ENCODE peak calls at places on chromosomes 3 and 15, in six cellular contexts. One of them, this sample, is unnamed.

GRCh38 chr3:81888822-81889557 is 127.5 kb upstream of the GBE1 start:
- DNase-seq in lung: no peak
- DNase-seq in H1: no peak
- DNase-seq in A549: no peak
- DNase-seq in NB4: no peak
- DNase-seq in breast epithelium: no peak
- DNase-seq in this sample: no peak

GRCh38 chr3:81218023-81218422 is 543.4 kb downstream of the GBE1 start:
- DNase-seq in H1: no peak
- DNase-seq in breast epithelium: no peak
- DNase-seq in lung: no peak
- DNase-seq in A549: peak; percentile 19
- DNase-seq in NB4: peak; percentile 1
- DNase-seq in this sample: no peak

GRCh38 chr15:88484781-88485246 is 17.3 kb downstream of the MRPS11 start:
- DNase-seq in breast epithelium: no peak
- DNase-seq in H1: no peak
- DNase-seq in A549: no peak
- DNase-seq in lung: no peak
- DNase-seq in NB4: peak; percentile 80
- DNase-seq in this sample: no peak

GRCh38 chr15:76147906-76148553 is 88.2 kb downstream of the TMEM266 start:
- DNase-seq in breast epithelium: no peak
- DNase-seq in lung: peak; percentile 47
- DNase-seq in H1: no peak
- DNase-seq in NB4: peak; percentile 67
- DNase-seq in A549: peak; percentile 44
- DNase-seq in this sample: peak; percentile 35

GRCh38 chr3:45574067-45574494 is 20.5 kb upstream of the LIMD1 start:
- DNase-seq in H1: no peak
- DNase-seq in NB4: no peak
- DNase-seq in breast epithelium: no peak
- DNase-seq in A549: no peak
- DNase-seq in lung: no peak
- DNase-seq in this sample: no peak

GRCh38 chr3:51708216-51708845 is 1.5 kb downstream of the GRM2 start:
- DNase-seq in A549: no peak
- DNase-seq in NB4: no peak
- DNase-seq in H1: no peak
- DNase-seq in breast epithelium: no peak
- DNase-seq in lung: no peak
- DNase-seq in this sample: no peak

GRCh38 chr3:30518201-30518864 is 88.1 kb upstream of the TGFBR2 start:
- DNase-seq in A549: peak; percentile 75
- DNase-seq in H1: no peak
- DNase-seq in NB4: no peak
- DNase-seq in breast epithelium: peak; percentile 76
- DNase-seq in lung: peak; percentile 60
- DNase-seq in this sample: no peak

GRCh38 chr3:126957776-126958637 is 24.9 kb upstream of the PLXNA1 start:
- DNase-seq in NB4: no peak
- DNase-seq in H1: no peak
- DNase-seq in lung: no peak
- DNase-seq in breast epithelium: no peak
- DNase-seq in A549: no peak
- DNase-seq in this sample: no peak

GRCh38 chr3:152204218-152204617 is 64.5 kb upstream of the MBNL1 start:
- DNase-seq in NB4: peak; percentile 40
- DNase-seq in A549: no peak
- DNase-seq in H1: no peak
- DNase-seq in lung: no peak
- DNase-seq in breast epithelium: no peak
- DNase-seq in this sample: no peak

GRCh38 chr15:32651229-32651837 is 9.8 kb downstream of the SCG5 start:
- DNase-seq in NB4: peak; percentile 61
- DNase-seq in breast epithelium: no peak
- DNase-seq in lung: peak; percentile 56
- DNase-seq in H1: no peak
- DNase-seq in A549: peak; percentile 76
- DNase-seq in this sample: peak; percentile 63

GRCh38 chr3:189787191-189787590 is 156.0 kb downstream of the TP63 start:
- DNase-seq in breast epithelium: no peak
- DNase-seq in A549: no peak
- DNase-seq in NB4: no peak
- DNase-seq in lung: no peak
- DNase-seq in H1: no peak
- DNase-seq in this sample: no peak

GRCh38 chr3:196941846-196942225 is 492 bp downstream of the NCBP2 start:
- DNase-seq in A549: no peak
- DNase-seq in H1: no peak
- DNase-seq in NB4: peak; percentile 80
- DNase-seq in breast epithelium: peak; percentile 41
- DNase-seq in lung: peak; percentile 49
- DNase-seq in this sample: peak; percentile 23

GRCh38 chr15:101528108-101528916 is 38.8 kb upstream of the PCSK6 start:
- DNase-seq in A549: peak; percentile 63
- DNase-seq in lung: peak; percentile 37
- DNase-seq in H1: no peak
- DNase-seq in breast epithelium: peak; percentile 15
- DNase-seq in NB4: peak; percentile 90
- DNase-seq in this sample: no peak

GRCh38 chr15:35925634-35926380 is 379.8 kb upstream of the DPH6 start:
- DNase-seq in A549: no peak
- DNase-seq in NB4: no peak
- DNase-seq in breast epithelium: no peak
- DNase-seq in lung: no peak
- DNase-seq in H1: no peak
- DNase-seq in this sample: no peak

GRCh38 chr3:57043518-57043917 is 16.9 kb upstream of the SPATA12 start:
- DNase-seq in NB4: no peak
- DNase-seq in A549: no peak
- DNase-seq in lung: no peak
- DNase-seq in H1: no peak
- DNase-seq in breast epithelium: no peak
- DNase-seq in this sample: no peak

GRCh38 chr3:152287898-152288576 is 19.3 kb downstream of the MBNL1 start:
- DNase-seq in A549: no peak
- DNase-seq in H1: no peak
- DNase-seq in breast epithelium: no peak
- DNase-seq in lung: no peak
- DNase-seq in NB4: no peak
- DNase-seq in this sample: no peak

GRCh38 chr15:62248277-62248974 is 83.3 kb upstream of the C2CD4B start:
- DNase-seq in NB4: no peak
- DNase-seq in H1: no peak
- DNase-seq in A549: no peak
- DNase-seq in lung: no peak
- DNase-seq in breast epithelium: no peak
- DNase-seq in this sample: no peak

GRCh38 chr3:111862415-111862814 is 3.4 kb downstream of the PHLDB2 start:
- DNase-seq in breast epithelium: no peak
- DNase-seq in H1: no peak
- DNase-seq in NB4: no peak
- DNase-seq in lung: no peak
- DNase-seq in A549: no peak
- DNase-seq in this sample: no peak

GRCh38 chr15:92059036-92059970 is 205.8 kb downstream of the SLCO3A1 start:
- DNase-seq in NB4: no peak
- DNase-seq in lung: no peak
- DNase-seq in H1: no peak
- DNase-seq in A549: no peak
- DNase-seq in breast epithelium: no peak
- DNase-seq in this sample: no peak

GRCh38 chr3:129278970-129279906 is 568 bp downstream of the HMCES start:
- DNase-seq in A549: peak; percentile 56
- DNase-seq in NB4: peak; percentile 64
- DNase-seq in H1: peak; percentile 34
- DNase-seq in lung: peak; percentile 33
- DNase-seq in breast epithelium: peak; percentile 25
- DNase-seq in this sample: no peak

GRCh38 chr3:129278439-129278969 is at the start of gene HMCES:
- DNase-seq in H1: peak; percentile 66
- DNase-seq in breast epithelium: peak; percentile 86
- DNase-seq in A549: peak; percentile 82
- DNase-seq in NB4: peak; percentile 92
- DNase-seq in lung: peak; percentile 95
- DNase-seq in this sample: peak; percentile 79

GRCh38 chr3:129276385-129276784 is 2.3 kb upstream of the HMCES start:
- DNase-seq in breast epithelium: no peak
- DNase-seq in lung: no peak
- DNase-seq in A549: no peak
- DNase-seq in NB4: no peak
- DNase-seq in H1: no peak
- DNase-seq in this sample: peak; percentile 84

GRCh38 chr3:129280183-129280582 is 1.5 kb downstream of the HMCES start:
- DNase-seq in A549: no peak
- DNase-seq in breast epithelium: no peak
- DNase-seq in H1: no peak
- DNase-seq in NB4: no peak
- DNase-seq in lung: no peak
- DNase-seq in this sample: no peak

GRCh38 chr3:129277829-129278271 is 820 bp upstream of the HMCES start:
- DNase-seq in NB4: peak; percentile 48
- DNase-seq in lung: no peak
- DNase-seq in H1: no peak
- DNase-seq in breast epithelium: no peak
- DNase-seq in A549: peak; percentile 8
- DNase-seq in this sample: no peak
- H3K4me3 ChIP-seq in NB4: peak overlapping the region; percentile 57
- H3K4me3 ChIP-seq in lung: no peak overlapping the region
- H3K4me3 ChIP-seq in H1: peak overlapping the region; percentile 96
- H3K4me3 ChIP-seq in breast epithelium: peak overlapping the region; percentile 88
- H3K4me3 ChIP-seq in A549: peak overlapping the region; percentile 70
- H3K4me3 ChIP-seq in this sample: peak overlapping the region; percentile 83

GRCh38 chr15:83053151-83053550 is 13.9 kb downstream of the BTBD1 start:
- DNase-seq in A549: peak; percentile 31
- DNase-seq in lung: no peak
- DNase-seq in breast epithelium: no peak
- DNase-seq in NB4: peak; percentile 28
- DNase-seq in H1: no peak
- DNase-seq in this sample: no peak
- H3K4me3 ChIP-seq in A549: no peak overlapping the region
- H3K4me3 ChIP-seq in lung: no peak overlapping the region
- H3K4me3 ChIP-seq in breast epithelium: no peak overlapping the region
- H3K4me3 ChIP-seq in NB4: no peak overlapping the region
- H3K4me3 ChIP-seq in H1: no peak overlapping the region
- H3K4me3 ChIP-seq in this sample: no peak overlapping the region

GRCh38 chr3:114899186-114899931 is 247.7 kb downstream of the ZBTB20 start:
- DNase-seq in breast epithelium: peak; percentile 24
- DNase-seq in lung: peak; percentile 48
- DNase-seq in H1: no peak
- DNase-seq in A549: peak; percentile 88
- DNase-seq in NB4: no peak
- DNase-seq in this sample: no peak

GRCh38 chr3:114903213-114903612 is 243.9 kb downstream of the ZBTB20 start:
- DNase-seq in NB4: peak; percentile 2
- DNase-seq in lung: no peak
- DNase-seq in A549: no peak
- DNase-seq in H1: no peak
- DNase-seq in breast epithelium: no peak
- DNase-seq in this sample: no peak

GRCh38 chr3:114902691-114903101 is 244.4 kb downstream of the ZBTB20 start:
- DNase-seq in A549: peak; percentile 73
- DNase-seq in breast epithelium: no peak
- DNase-seq in H1: peak; percentile 31
- DNase-seq in NB4: no peak
- DNase-seq in lung: no peak
- DNase-seq in this sample: no peak

GRCh38 chr3:114904633-114905032 is 242.5 kb downstream of the ZBTB20 start:
- DNase-seq in A549: no peak
- DNase-seq in NB4: peak; percentile 41
- DNase-seq in lung: no peak
- DNase-seq in H1: no peak
- DNase-seq in breast epithelium: no peak
- DNase-seq in this sample: no peak

GRCh38 chr3:114900908-114901307 is 246.2 kb downstream of the ZBTB20 start:
- DNase-seq in breast epithelium: no peak
- DNase-seq in NB4: no peak
- DNase-seq in A549: no peak
- DNase-seq in H1: no peak
- DNase-seq in lung: no peak
- DNase-seq in this sample: no peak
- H3K4me3 ChIP-seq in breast epithelium: peak overlapping the region; percentile 33
- H3K4me3 ChIP-seq in NB4: no peak overlapping the region
- H3K4me3 ChIP-seq in A549: peak overlapping the region; percentile 38
- H3K4me3 ChIP-seq in H1: no peak overlapping the region
- H3K4me3 ChIP-seq in lung: peak overlapping the region; percentile 24
- H3K4me3 ChIP-seq in this sample: no peak overlapping the region

GRCh38 chr3:28240440-28240839 is 979 bp upstream of the CMC1 start:
- DNase-seq in breast epithelium: no peak
- DNase-seq in lung: no peak
- DNase-seq in A549: no peak
- DNase-seq in H1: peak; percentile 23
- DNase-seq in NB4: peak; percentile 7
- DNase-seq in this sample: no peak
- H3K4me3 ChIP-seq in breast epithelium: peak overlapping the region; percentile 100
- H3K4me3 ChIP-seq in lung: no peak overlapping the region
- H3K4me3 ChIP-seq in A549: no peak overlapping the region
- H3K4me3 ChIP-seq in H1: peak overlapping the region; percentile 79
- H3K4me3 ChIP-seq in NB4: peak overlapping the region; percentile 58
- H3K4me3 ChIP-seq in this sample: no peak overlapping the region

GRCh38 chr3:71576966-71577459 is 6.5 kb downstream of the FOXP1 start:
- DNase-seq in A549: no peak
- DNase-seq in NB4: peak; percentile 45
- DNase-seq in lung: peak; percentile 10
- DNase-seq in breast epithelium: no peak
- DNase-seq in H1: no peak
- DNase-seq in this sample: no peak

GRCh38 chr3:71580636-71581215 is 2.8 kb downstream of the FOXP1 start:
- DNase-seq in A549: no peak
- DNase-seq in breast epithelium: no peak
- DNase-seq in NB4: peak; percentile 21
- DNase-seq in lung: peak; percentile 16
- DNase-seq in H1: no peak
- DNase-seq in this sample: no peak

GRCh38 chr3:71579301-71579933 is 4.1 kb downstream of the FOXP1 start:
- DNase-seq in breast epithelium: no peak
- DNase-seq in A549: no peak
- DNase-seq in H1: no peak
- DNase-seq in NB4: no peak
- DNase-seq in lung: no peak
- DNase-seq in this sample: no peak

GRCh38 chr3:71579934-71580318 is 3.6 kb downstream of the FOXP1 start:
- DNase-seq in H1: no peak
- DNase-seq in lung: peak; percentile 27
- DNase-seq in breast epithelium: no peak
- DNase-seq in NB4: peak; percentile 82
- DNase-seq in A549: peak; percentile 14
- DNase-seq in this sample: no peak

GRCh38 chr3:71578045-71578730 is 5.3 kb downstream of the FOXP1 start:
- DNase-seq in breast epithelium: no peak
- DNase-seq in A549: no peak
- DNase-seq in NB4: peak; percentile 30
- DNase-seq in lung: no peak
- DNase-seq in H1: no peak
- DNase-seq in this sample: no peak
- H3K4me3 ChIP-seq in breast epithelium: peak overlapping the region; percentile 73
- H3K4me3 ChIP-seq in A549: no peak overlapping the region
- H3K4me3 ChIP-seq in NB4: peak overlapping the region; percentile 86
- H3K4me3 ChIP-seq in lung: no peak overlapping the region
- H3K4me3 ChIP-seq in H1: no peak overlapping the region
- H3K4me3 ChIP-seq in this sample: no peak overlapping the region

GRCh38 chr3:23904545-23904944 is 12.2 kb downstream of the NKIRAS1 start:
- DNase-seq in NB4: no peak
- DNase-seq in breast epithelium: no peak
- DNase-seq in H1: no peak
- DNase-seq in A549: no peak
- DNase-seq in lung: no peak
- DNase-seq in this sample: no peak
- H3K4me3 ChIP-seq in NB4: no peak overlapping the region
- H3K4me3 ChIP-seq in breast epithelium: no peak overlapping the region
- H3K4me3 ChIP-seq in H1: no peak overlapping the region
- H3K4me3 ChIP-seq in A549: no peak overlapping the region
- H3K4me3 ChIP-seq in lung: no peak overlapping the region
- H3K4me3 ChIP-seq in this sample: no peak overlapping the region

This sample was measured in Jurkat, Clone E6-1.